ENCODE peak calls at places on chromosomes 4 and X, in five cellular contexts. V is GM23248; R is activated T-helper 1 cell treated with Interleukin-2 at 50 U/mL for 16 hours; S is CD8-positive, alpha-beta T cell; A is T-cell. C is an unnamed sample.

GRCh38 chrX:15299945-15300851 is 15.2 kb downstream of the ASB11 start:
- DNase-seq in V (peak; percentile 38), R (no peak), S (no peak), A (no peak), C (no peak)

GRCh38 chr4:60241886-60242285 is 958.2 kb upstream of the ADGRL3 start:
- DNase-seq in V (no peak), R (no peak), S (no peak), A (no peak), C (no peak)

GRCh38 chr4:141142423-141142822 is 9.2 kb upstream of the RNF150 start:
- DNase-seq in V (no peak), R (no peak), S (no peak), A (no peak), C (no peak)

GRCh38 chr4:78131403-78131802 is 74.3 kb downstream of the FRAS1 start:
- DNase-seq in V (peak; percentile 83), R (no peak), S (no peak), A (no peak), C (no peak)

GRCh38 chr4:183118585-183118984 is 19.5 kb downstream of the WWC2 start:
- DNase-seq in V (peak; percentile 94), R (no peak), S (no peak), A (no peak), C (no peak)

GRCh38 chrX:107360788-107361360 is 88.6 kb upstream of the FRMPD3 start:
- DNase-seq in V (no peak), R (no peak), S (no peak), A (no peak), C (no peak)

GRCh38 chr4:113869743-113870375 is 108.3 kb upstream of the CAMK2D start:
- DNase-seq in V (peak; percentile 60), R (no peak), S (no peak), A (no peak), C (no peak)

GRCh38 chr4:73064536-73064935 is 5.0 kb downstream of the COX18 start:
- DNase-seq in V (no peak), R (no peak), S (no peak), A (no peak), C (no peak)

GRCh38 chr4:184310881-184311709 is 93.4 kb upstream of the ENPP6 start:
- DNase-seq in V (no peak), R (no peak), S (no peak), A (no peak), C (no peak)

GRCh38 chrX:105098812-105099211 is 121.7 kb downstream of the TEX13A start:
- DNase-seq in V (no peak), R (no peak), S (no peak), A (no peak), C (no peak)

GRCh38 chrX:115284877-115285276 is 4.6 kb upstream of the LUZP4 start:
- DNase-seq in V (no peak), R (no peak), S (no peak), A (no peak), C (no peak)

GRCh38 chrX:7346021-7346420 is 198.1 kb upstream of the PUDP start:
- DNase-seq in V (peak; percentile 67), R (no peak), S (no peak), A (no peak), C (no peak)